ENCODE peak calls at places on chromosome 9, in four cellular contexts. P is pancreas, H is ELR, O is hippocampal formation. Z is an unnamed sample.

GRCh38 chr9:103804077-103804735 is 289.9 kb upstream of the SMC2 start:
- DNase-seq in P (no peak), H (peak; percentile 94), O (no peak), Z (no peak)

GRCh38 chr9:134408939-134409737 is 82.9 kb downstream of the RXRA start:
- DNase-seq in P (no peak), H (no peak), O (no peak), Z (no peak)

GRCh38 chr9:113853333-113853732 is 22.8 kb upstream of the ZNF618 start:
- DNase-seq in P (peak; percentile 46), H (peak; percentile 35), O (no peak), Z (no peak)

GRCh38 chr9:85142461-85143401 is 473.2 kb downstream of the NTRK2 start:
- DNase-seq in P (no peak), H (no peak), O (peak; percentile 8), Z (no peak)

GRCh38 chr9:133782157-133783130 is 44.3 kb upstream of the SARDH start:
- DNase-seq in P (peak; percentile 76), H (peak; percentile 71), O (peak; percentile 58), Z (peak; percentile 92)

GRCh38 chr9:135157856-135158571 is 70.5 kb downstream of the OLFM1 start:
- DNase-seq in P (no peak), H (no peak), O (no peak), Z (no peak)

GRCh38 chr9:134123764-134124128 is 12.1 kb upstream of the WDR5 start:
- DNase-seq in P (no peak), H (no peak), O (no peak), Z (no peak)

GRCh38 chr9:79264511-79265448 is 307.0 kb upstream of the TLE4 start:
- DNase-seq in P (no peak), H (peak; percentile 8), O (peak; percentile 12), Z (no peak)

GRCh38 chr9:135968601-135969000 is 7.4 kb upstream of the UBAC1 start:
- DNase-seq in P (no peak), H (no peak), O (no peak), Z (no peak)

GRCh38 chr9:110309661-110310060 is 28.0 kb downstream of the TXNDC8 start:
- DNase-seq in P (no peak), H (no peak), O (no peak), Z (no peak)

GRCh38 chr9:123438321-123438720 is 82.3 kb downstream of the CRB2 start:
- DNase-seq in P (no peak), H (no peak), O (no peak), Z (no peak)

GRCh38 chr9:135241381-135242380 is 154.2 kb downstream of the OLFM1 start:
- DNase-seq in P (no peak), H (no peak), O (no peak), Z (no peak)

GRCh38 chr9:134602547-134603362 is 38.8 kb upstream of the COL5A1 start:
- DNase-seq in P (no peak), H (peak; percentile 99), O (no peak), Z (peak; percentile 88)